ENCODE peak calls at places on chromosome 13, in five cellular contexts. One of them, this sample, is unnamed.

GRCh38 chr13:51767100-51767499 is 36.9 kb downstream of the DHRS12 start:
- DNase-seq in gastrocnemius medialis: no peak
- DNase-seq in Peyer's patch: no peak
- DNase-seq in hepatocyte: no peak
- DNase-seq in ascending aorta: no peak
- DNase-seq in this sample: no peak

GRCh38 chr13:27678306-27679040 is 56.8 kb downstream of the POLR1D start:
- DNase-seq in Peyer's patch: no peak
- DNase-seq in ascending aorta: no peak
- DNase-seq in hepatocyte: no peak
- DNase-seq in gastrocnemius medialis: no peak
- DNase-seq in this sample: no peak

GRCh38 chr13:72255908-72256307 is 388.9 kb upstream of the DACH1 start:
- DNase-seq in Peyer's patch: no peak
- DNase-seq in hepatocyte: peak
- DNase-seq in gastrocnemius medialis: no peak
- DNase-seq in ascending aorta: no peak
- DNase-seq in this sample: no peak

GRCh38 chr13:30002577-30002976 is 152.2 kb upstream of the UBL3 start:
- DNase-seq in hepatocyte: no peak
- DNase-seq in Peyer's patch: no peak
- DNase-seq in gastrocnemius medialis: no peak
- DNase-seq in ascending aorta: no peak
- DNase-seq in this sample: no peak

GRCh38 chr13:51243832-51244231 is 21.6 kb downstream of the FAM124A start:
- DNase-seq in gastrocnemius medialis: no peak
- DNase-seq in Peyer's patch: no peak
- DNase-seq in hepatocyte: no peak
- DNase-seq in ascending aorta: no peak
- DNase-seq in this sample: no peak

GRCh38 chr13:48580886-48581285 is 48.0 kb upstream of the RCBTB2 start:
- DNase-seq in ascending aorta: no peak
- DNase-seq in hepatocyte: no peak
- DNase-seq in gastrocnemius medialis: no peak
- DNase-seq in Peyer's patch: no peak
- DNase-seq in this sample: no peak

GRCh38 chr13:72217142-72217541 is 350.1 kb upstream of the DACH1 start:
- DNase-seq in Peyer's patch: no peak
- DNase-seq in gastrocnemius medialis: no peak
- DNase-seq in ascending aorta: no peak
- DNase-seq in hepatocyte: no peak
- DNase-seq in this sample: no peak

GRCh38 chr13:47708386-47708785 is 292.7 kb downstream of the SUCLA2 start:
- DNase-seq in Peyer's patch: no peak
- DNase-seq in hepatocyte: no peak
- DNase-seq in gastrocnemius medialis: no peak
- DNase-seq in ascending aorta: no peak
- DNase-seq in this sample: no peak

GRCh38 chr13:113420833-113421600 is 32.3 kb downstream of the ADPRHL1 start:
- DNase-seq in hepatocyte: no peak
- DNase-seq in Peyer's patch: no peak
- DNase-seq in gastrocnemius medialis: no peak
- DNase-seq in ascending aorta: no peak
- DNase-seq in this sample: no peak

GRCh38 chr13:30308548-30308947 is 1.2 kb upstream of the KATNAL1 start:
- DNase-seq in ascending aorta: no peak
- DNase-seq in gastrocnemius medialis: no peak
- DNase-seq in hepatocyte: peak
- DNase-seq in Peyer's patch: no peak
- DNase-seq in this sample: peak

GRCh38 chr13:24500977-24501376 is 11.6 kb downstream of the PARP4 start:
- DNase-seq in gastrocnemius medialis: no peak
- DNase-seq in hepatocyte: no peak
- DNase-seq in Peyer's patch: no peak
- DNase-seq in ascending aorta: no peak
- DNase-seq in this sample: no peak

GRCh38 chr13:80341098-80341701 is at the start of gene SPRY2:
- DNase-seq in ascending aorta: peak
- DNase-seq in Peyer's patch: peak
- DNase-seq in gastrocnemius medialis: peak
- DNase-seq in hepatocyte: peak
- DNase-seq in this sample: peak
- TF ChIP-seq CTCF in ascending aorta: no peak
- TF ChIP-seq CTCF in Peyer's patch: no peak
- TF ChIP-seq CTCF in gastrocnemius medialis: peak
- TF ChIP-seq CTCF in hepatocyte: peak
- TF ChIP-seq CTCF in this sample: no peak

GRCh38 chr13:61286148-61286745 is 129.4 kb downstream of the PCDH20 start:
- DNase-seq in Peyer's patch: no peak
- DNase-seq in gastrocnemius medialis: no peak
- DNase-seq in ascending aorta: no peak
- DNase-seq in hepatocyte: peak
- DNase-seq in this sample: no peak
- TF ChIP-seq CTCF in Peyer's patch: no peak
- TF ChIP-seq CTCF in gastrocnemius medialis: no peak
- TF ChIP-seq CTCF in ascending aorta: no peak
- TF ChIP-seq CTCF in hepatocyte: peak
- TF ChIP-seq CTCF in this sample: no peak

DNA sequence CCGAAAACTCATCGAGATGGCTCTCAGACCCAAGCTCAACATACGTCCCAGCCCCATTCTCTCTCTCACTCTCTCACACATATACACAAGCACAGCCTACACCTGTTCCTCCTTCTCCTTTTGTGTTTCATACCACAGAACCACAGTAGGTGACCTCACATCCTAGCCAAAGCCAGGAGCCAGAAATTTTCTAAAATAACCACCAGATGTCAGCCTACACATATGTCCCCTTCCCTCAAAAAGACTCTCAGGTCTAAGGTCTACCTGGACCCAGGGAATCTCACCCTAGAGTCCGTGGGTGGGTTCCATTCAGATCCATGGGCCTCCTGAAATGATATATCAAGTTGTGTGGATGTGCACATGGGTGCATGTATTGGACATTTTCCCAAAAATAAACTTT is 104.2 kb upstream of the IPO5 start:
- DNase-seq in hepatocyte: peak
- DNase-seq in gastrocnemius medialis: no peak
- DNase-seq in ascending aorta: no peak
- DNase-seq in Peyer's patch: no peak
- DNase-seq in this sample: no peak
- TF ChIP-seq CTCF in hepatocyte: peak
- TF ChIP-seq CTCF in gastrocnemius medialis: no peak
- TF ChIP-seq CTCF in ascending aorta: no peak
- TF ChIP-seq CTCF in Peyer's patch: no peak
- TF ChIP-seq CTCF in this sample: no peak

DNA sequence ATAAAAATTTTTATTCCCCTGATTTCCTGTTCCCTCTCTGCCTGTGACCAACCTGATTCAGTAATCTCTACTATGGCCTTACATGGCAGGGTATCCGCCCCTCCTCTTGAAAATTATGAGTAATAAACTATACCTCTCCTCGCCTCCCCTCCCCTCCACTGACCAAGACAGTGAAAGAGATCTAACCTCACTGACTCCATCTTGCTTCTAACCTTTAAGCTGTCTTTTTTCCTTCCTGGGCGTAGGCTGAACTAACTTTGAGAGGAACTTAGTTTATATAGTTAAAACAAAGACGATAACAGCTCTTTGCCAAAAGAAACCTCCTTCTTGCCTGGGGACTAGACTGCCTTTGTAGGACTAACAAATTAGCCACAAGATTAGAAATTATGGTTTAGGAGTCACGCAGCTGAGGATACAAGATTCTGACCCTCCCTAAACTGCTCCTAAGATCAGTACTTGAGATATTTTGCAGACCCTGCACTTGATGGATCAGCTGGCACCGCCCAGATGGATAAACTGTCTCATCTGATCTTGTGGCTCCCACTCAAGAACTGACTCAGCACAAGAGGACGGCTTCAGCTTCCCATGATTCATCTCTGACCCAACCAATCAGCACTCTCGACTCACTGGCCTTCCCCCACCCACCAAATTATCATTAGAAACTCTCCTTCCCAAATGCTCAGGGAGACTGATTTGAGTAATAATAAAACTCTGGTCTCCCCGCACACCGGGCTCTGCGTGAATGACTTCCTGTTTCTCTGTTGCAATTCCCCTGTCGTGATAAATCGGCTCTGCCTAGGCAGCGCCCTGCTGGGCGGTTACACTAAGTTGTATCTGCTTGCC is 187.1 kb downstream of the TDRD3 start:
- DNase-seq in Peyer's patch: no peak
- DNase-seq in gastrocnemius medialis: no peak
- DNase-seq in hepatocyte: no peak
- DNase-seq in ascending aorta: no peak
- DNase-seq in this sample: no peak
- TF ChIP-seq CTCF in Peyer's patch: no peak
- TF ChIP-seq CTCF in gastrocnemius medialis: no peak
- TF ChIP-seq CTCF in hepatocyte: no peak
- TF ChIP-seq CTCF in ascending aorta: no peak
- TF ChIP-seq CTCF in this sample: no peak